ENCODE peak calls at places on chromosomes 12 and 14, in ten cellular contexts. X is A549, U is NB4, H is lower leg skin, J is thyroid gland, M is HCT116, I is suprapubic skin, P is heart left ventricle, Z is IMR-90, K is endothelial cell of umbilical vein. S is an unnamed sample.

GRCh38 chr12:117890137-117890536 is 78.7 kb downstream of the KSR2 start:
- DNase-seq in X (peak; percentile 40), U (no peak), H (no peak), J (no peak), M (no peak), I (no peak), P (no peak), Z (no peak), K (no peak), S (no peak)

GRCh38 chr12:120909633-120910318 is 5.6 kb upstream of the SPPL3 start:
- DNase-seq in X (no peak), U (no peak), H (no peak), J (no peak), M (no peak), I (no peak), P (no peak), Z (no peak), K (no peak), S (no peak)

GRCh38 chr14:94936901-94937321 is 167.0 kb upstream of the GSC start:
- DNase-seq in X (no peak), U (no peak), H (no peak), J (peak; percentile 57), M (no peak), I (peak; percentile 70), P (peak; percentile 71), Z (no peak), K (no peak), S (peak; percentile 11)

GRCh38 chr12:130661501-130662255 is 54.4 kb downstream of the RIMBP2 start:
- DNase-seq in X (no peak), U (peak; percentile 24), H (no peak), J (no peak), M (peak; percentile 2), I (no peak), P (no peak), Z (no peak), K (no peak), S (no peak)

GRCh38 chr12:5783274-5783920 is 161.7 kb downstream of the ANO2 start:
- DNase-seq in X (no peak), U (no peak), H (no peak), J (no peak), M (no peak), I (no peak), P (no peak), Z (no peak), K (peak; percentile 11), S (no peak)

GRCh38 chr12:51320695-51321320 is 3.2 kb downstream of the BIN2 start:
- DNase-seq in X (no peak), U (peak; percentile 81), H (no peak), J (no peak), M (no peak), I (no peak), P (no peak), Z (peak; percentile 26), K (no peak), S (peak; percentile 46)

GRCh38 chr12:52208424-52209165 is 16.8 kb upstream of the KRT80 start:
- DNase-seq in X (no peak), U (no peak), H (no peak), J (no peak), M (no peak), I (peak; percentile 74), P (peak; percentile 39), Z (no peak), K (no peak), S (no peak)

GRCh38 chr12:106205208-106206069 is 42.4 kb downstream of the CKAP4 start:
- DNase-seq in X (no peak), U (peak; percentile 23), H (no peak), J (peak; percentile 93), M (peak; percentile 64), I (no peak), P (peak; percentile 78), Z (no peak), K (no peak), S (no peak)

GRCh38 chr12:87511371-87511770 is 517.8 kb downstream of the C12orf50 start:
- DNase-seq in X (no peak), U (no peak), H (no peak), J (no peak), M (no peak), I (no peak), P (no peak), Z (peak; percentile 16), K (no peak), S (no peak)

GRCh38 chr14:99736600-99737371 is 52.7 kb downstream of the CYP46A1 start:
- DNase-seq in X (no peak), U (no peak), H (no peak), J (peak; percentile 12), M (no peak), I (no peak), P (peak; percentile 68), Z (no peak), K (no peak), S (no peak)

GRCh38 chr12:53452159-53453077 is 516 bp downstream of the PCBP2 start:
- DNase-seq in X (peak; percentile 74), U (peak; percentile 94), H (peak; percentile 78), J (peak; percentile 93), M (peak; percentile 64), I (peak; percentile 93), P (peak; percentile 89), Z (peak; percentile 85), K (peak; percentile 89), S (peak; percentile 85)
- TF ChIP-seq POLR2A in X (peak; percentile 35), U (no peak), H (no peak), J (no peak), M (peak; percentile 5), I (no peak), P (no peak), Z (peak; percentile 73), K (no peak), S (peak; percentile 20)

GRCh38 chr14:103135333-103136075 is 12.2 kb downstream of the TNFAIP2 start:
- DNase-seq in X (no peak), U (no peak), H (no peak), J (peak; percentile 64), M (no peak), I (no peak), P (no peak), Z (no peak), K (no peak), S (no peak)

GRCh38 chr14:103134919-103135318 is 11.7 kb downstream of the TNFAIP2 start:
- DNase-seq in X (no peak), U (no peak), H (no peak), J (no peak), M (no peak), I (no peak), P (no peak), Z (no peak), K (no peak), S (no peak)

GRCh38 chr14:103137721-103138482 is 14.6 kb downstream of the TNFAIP2 start:
- DNase-seq in X (no peak), U (no peak), H (no peak), J (no peak), M (no peak), I (peak; percentile 65), P (no peak), Z (no peak), K (no peak), S (no peak)

GRCh38 chr14:103136076-103136340 is 12.7 kb downstream of the TNFAIP2 start:
- DNase-seq in X (no peak), U (no peak), H (no peak), J (no peak), M (no peak), I (no peak), P (no peak), Z (no peak), K (no peak), S (no peak)

GRCh38 chr14:103136388-103137271 is 13.4 kb downstream of the TNFAIP2 start:
- DNase-seq in X (no peak), U (peak; percentile 38), H (no peak), J (no peak), M (peak; percentile 28), I (no peak), P (no peak), Z (peak; percentile 73), K (no peak), S (no peak)
- H3K4me3 ChIP-seq in X (no peak overlapping the region), U (no peak overlapping the region), H (no peak overlapping the region), J (no peak overlapping the region), M (peak overlapping the region; percentile 37), I (no peak overlapping the region), P (no peak overlapping the region), Z (no peak overlapping the region), K (no peak overlapping the region), S (no peak overlapping the region)

DNA sequence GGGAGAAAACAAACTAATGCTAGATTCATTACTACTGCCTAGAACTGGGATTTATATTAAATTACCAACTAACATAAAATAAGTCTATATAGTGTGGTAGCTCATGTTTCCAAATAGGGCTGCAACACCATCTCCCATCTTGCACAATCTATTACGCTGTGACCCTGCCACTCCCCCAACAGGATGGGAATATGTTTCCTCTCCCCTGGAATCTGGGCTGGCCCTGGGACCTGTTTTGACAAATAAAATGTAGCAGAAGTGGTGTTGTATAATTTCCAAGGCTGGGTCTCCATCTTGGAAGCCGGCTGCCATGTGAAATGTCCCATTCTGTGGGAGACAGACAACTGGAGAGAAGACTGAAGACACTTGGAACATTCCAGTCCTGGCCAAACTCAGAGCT is 45.6 kb upstream of the FERMT2 start:
- DNase-seq in X (no peak), U (no peak), H (no peak), J (no peak), M (no peak), I (no peak), P (no peak), Z (no peak), K (no peak), S (no peak)
- TF ChIP-seq POLR2A in X (no peak), U (no peak), H (no peak), J (no peak), M (no peak), I (no peak), P (no peak), Z (no peak), K (no peak), S (no peak)

GRCh38 chr12:57983150-57983857 is 41.9 kb downstream of the ATP23 start:
- DNase-seq in X (no peak), U (peak; percentile 64), H (no peak), J (peak; percentile 59), M (peak; percentile 42), I (no peak), P (no peak), Z (peak; percentile 67), K (peak; percentile 72), S (peak; percentile 30)

GRCh38 chr12:57989837-57990236 is 48.5 kb downstream of the ATP23 start:
- DNase-seq in X (no peak), U (no peak), H (no peak), J (no peak), M (no peak), I (no peak), P (no peak), Z (no peak), K (no peak), S (no peak)

GRCh38 chr12:57984629-57985151 is 43.3 kb downstream of the ATP23 start:
- DNase-seq in X (no peak), U (no peak), H (no peak), J (no peak), M (no peak), I (no peak), P (no peak), Z (no peak), K (no peak), S (no peak)

GRCh38 chr12:57983858-57984505 is 42.6 kb downstream of the ATP23 start:
- DNase-seq in X (no peak), U (no peak), H (no peak), J (no peak), M (no peak), I (no peak), P (no peak), Z (no peak), K (no peak), S (no peak)

DNA sequence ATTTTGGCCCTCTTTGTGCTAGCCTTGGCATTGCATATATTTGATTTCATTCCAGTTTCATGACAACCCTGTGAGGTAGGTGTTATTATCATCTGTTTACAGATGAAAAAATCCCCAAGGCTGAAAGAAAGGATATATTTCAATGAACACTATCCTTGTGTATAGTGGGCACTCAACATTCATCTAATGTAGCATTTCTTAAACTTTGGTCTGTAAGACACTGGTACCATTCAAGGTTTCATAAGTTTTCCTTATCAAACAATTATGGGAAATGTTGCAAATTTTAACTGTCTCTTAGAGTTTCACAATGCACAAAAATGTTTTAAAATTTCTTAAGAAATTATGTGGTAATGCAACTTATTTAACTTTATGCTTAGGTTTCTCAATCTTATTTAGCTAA is 44.3 kb downstream of the ATP23 start:
- DNase-seq in X (no peak), U (no peak), H (no peak), J (no peak), M (no peak), I (no peak), P (no peak), Z (no peak), K (no peak), S (no peak)
- H3K4me3 ChIP-seq in X (no peak overlapping the region), U (no peak overlapping the region), H (no peak overlapping the region), J (no peak overlapping the region), M (no peak overlapping the region), I (no peak overlapping the region), P (no peak overlapping the region), Z (no peak overlapping the region), K (no peak overlapping the region), S (no peak overlapping the region)

S was measured in transverse colon.